ENCODE peak calls at places on chromosome 3, in nine cellular contexts. R is AG08396, C is NCI-H1092 treated with DMSO at 0.1 percent for 48 hours, S is WTC11, J is iPS-NIHi11, T is GM10248, L is pancreas, G is T-helper 17 cell, M is fibroblast of mammary gland. X is an unnamed sample.

GRCh38 chr3:8387591-8387990 is 114.0 kb upstream of the LMCD1 start:
- DNase-seq in T (no peak), M (peak; percentile 56), R (no peak), J (no peak), G (no peak), C (no peak), S (no peak), L (no peak), X (no peak)

GRCh38 chr3:129824926-129825541 is 68.5 kb downstream of the TMCC1 start:
- DNase-seq in J (peak; percentile 66), G (peak; percentile 18), M (peak; percentile 58), L (peak; percentile 18), R (peak; percentile 20), S (peak; percentile 57), C (peak; percentile 30), T (peak; percentile 49), X (peak; percentile 66)

GRCh38 chr3:10430805-10431204 is 74.6 kb downstream of the ATP2B2 start:
- DNase-seq in L (no peak), T (no peak), J (no peak), S (no peak), C (no peak), M (no peak), R (no peak), G (no peak), X (no peak)

GRCh38 chr3:160330690-160331089 is 68.3 kb downstream of the IFT80 start:
- DNase-seq in G (no peak), L (no peak), R (no peak), J (no peak), S (no peak), C (no peak), M (no peak), T (no peak), X (no peak)

GRCh38 chr3:129606522-129607390 is at the start of gene PLXND1:
- DNase-seq in M (peak; percentile 64), T (peak; percentile 79), C (peak; percentile 61), L (peak; percentile 37), J (peak; percentile 94), S (peak; percentile 63), R (peak; percentile 93), G (no peak), X (peak; percentile 64)

GRCh38 chr3:183309276-183309675 is 56.2 kb downstream of the B3GNT5 start:
- DNase-seq in J (no peak), C (no peak), T (no peak), R (no peak), S (no peak), L (no peak), M (peak; percentile 55), G (no peak), X (no peak)

GRCh38 chr3:122415104-122415744 is 638 bp downstream of the WDR5B start:
- DNase-seq in G (peak; percentile 34), L (peak; percentile 73), J (peak; percentile 77), R (peak; percentile 66), M (peak; percentile 40), S (peak; percentile 41), C (no peak), T (peak; percentile 69), X (peak; percentile 25)

GRCh38 chr3:52851348-52851747 is 16.5 kb upstream of the MUSTN1 start:
- DNase-seq in S (peak; percentile 64), T (peak; percentile 71), J (peak; percentile 82), G (no peak), R (peak; percentile 55), M (peak; percentile 49), C (peak; percentile 20), L (no peak), X (peak; percentile 51)

GRCh38 chr3:196007744-196008143 is 74.1 kb downstream of the TFRC start:
- DNase-seq in R (no peak), G (no peak), C (no peak), M (no peak), L (no peak), T (no peak), J (no peak), S (no peak), X (no peak)

GRCh38 chr3:3065876-3066275 is 44.3 kb downstream of the IL5RA start:
- DNase-seq in G (no peak), M (peak; percentile 30), S (no peak), J (no peak), R (no peak), C (no peak), L (no peak), T (no peak), X (peak; percentile 3)

GRCh38 chr3:39780352-39780751 is 29.1 kb upstream of the MYRIP start:
- DNase-seq in T (no peak), S (no peak), L (no peak), C (no peak), M (no peak), J (no peak), G (no peak), R (no peak), X (no peak)

GRCh38 chr3:100602506-100603444 is 6.6 kb upstream of the ADGRG7 start:
- DNase-seq in S (no peak), M (peak; percentile 15), T (peak; percentile 54), R (no peak), J (no peak), G (no peak), C (no peak), L (no peak), X (peak; percentile 26)

GRCh38 chr3:42229266-42229941 is 36.6 kb downstream of the CCK start:
- DNase-seq in R (no peak), C (no peak), G (no peak), S (no peak), L (no peak), M (no peak), T (no peak), J (no peak), X (no peak)

GRCh38 chr3:56928379-56929068 is 126.8 kb upstream of the ARHGEF3 start:
- DNase-seq in M (no peak), S (no peak), L (no peak), T (no peak), R (no peak), J (peak; percentile 42), C (no peak), G (no peak), X (peak; percentile 55)

GRCh38 chr3:13834258-13835035 is 45.4 kb downstream of the WNT7A start:
- DNase-seq in L (no peak), S (no peak), M (no peak), G (no peak), T (no peak), J (no peak), C (no peak), R (no peak), X (no peak)

GRCh38 chr3:53491276-53491675 is 3.1 kb upstream of the CACNA1D start:
- DNase-seq in C (no peak), S (no peak), M (no peak), R (no peak), T (no peak), L (no peak), G (no peak), J (no peak), X (no peak)

GRCh38 chr3:57064615-57065014 is 4.2 kb downstream of the SPATA12 start:
- DNase-seq in G (no peak), L (no peak), J (no peak), M (no peak), S (no peak), C (no peak), T (no peak), R (no peak), X (no peak)

GRCh38 chr3:23763040-23763477 is 42.7 kb upstream of the UBE2E1 start:
- DNase-seq in J (no peak), T (no peak), C (no peak), M (peak; percentile 40), R (no peak), S (no peak), G (no peak), L (no peak), X (peak; percentile 58)

GRCh38 chr3:140128217-140129137 is 193.5 kb downstream of the CLSTN2 start:
- DNase-seq in S (peak; percentile 80), G (no peak), T (peak; percentile 31), M (peak; percentile 19), R (peak; percentile 7), J (peak; percentile 64), L (peak; percentile 18), C (peak; percentile 42), X (peak; percentile 4)

GRCh38 chr3:24519368-24520100 is 24.9 kb upstream of the THRB start:
- DNase-seq in R (no peak), T (peak; percentile 37), M (no peak), G (no peak), C (no peak), S (peak; percentile 32), L (no peak), J (peak; percentile 77), X (no peak)

GRCh38 chr3:135000465-135000864 is 205.4 kb downstream of the EPHB1 start:
- DNase-seq in R (no peak), S (no peak), L (no peak), T (no peak), G (no peak), M (no peak), C (no peak), J (no peak), X (peak; percentile 6)

GRCh38 chr3:53030864-53031445 is 14.9 kb downstream of the SFMBT1 start:
- DNase-seq in R (no peak), C (no peak), G (peak; percentile 23), L (no peak), M (no peak), S (peak; percentile 29), J (peak; percentile 42), T (peak; percentile 45), X (no peak)

GRCh38 chr3:78988324-78988723 is 779.5 kb downstream of the ROBO1 start:
- DNase-seq in G (no peak), J (no peak), T (no peak), S (no peak), R (no peak), C (peak; percentile 33), M (peak; percentile 54), L (no peak), X (peak; percentile 52)

GRCh38 chr3:66416556-66417304 is 84.1 kb downstream of the LRIG1 start:
- DNase-seq in T (no peak), M (no peak), S (no peak), R (no peak), L (no peak), C (no peak), J (no peak), G (no peak), X (peak; percentile 64)

GRCh38 chr3:114856867-114857266 is 290.2 kb downstream of the ZBTB20 start:
- DNase-seq in T (no peak), M (no peak), C (peak; percentile 71), S (no peak), G (no peak), J (no peak), L (no peak), R (no peak), X (no peak)

GRCh38 chr3:150605998-150606641 is 3.0 kb downstream of the SELENOT start:
- DNase-seq in M (no peak), G (no peak), T (no peak), C (no peak), S (no peak), R (no peak), J (no peak), L (no peak), X (no peak)

GRCh38 chr3:63051920-63052319 is 176.7 kb upstream of the CADPS start:
- DNase-seq in T (no peak), L (peak; percentile 14), J (no peak), G (no peak), M (peak; percentile 94), R (peak; percentile 3), C (no peak), S (peak; percentile 17), X (peak; percentile 1)

GRCh38 chr3:78995087-78995486 is 772.7 kb downstream of the ROBO1 start:
- DNase-seq in S (no peak), T (no peak), M (no peak), J (no peak), C (no peak), G (no peak), L (no peak), R (no peak), X (no peak)

GRCh38 chr3:123803521-123803920 is 80.6 kb downstream of the MYLK start:
- DNase-seq in G (no peak), R (no peak), M (no peak), T (no peak), S (peak; percentile 44), L (no peak), J (peak; percentile 39), C (no peak), X (no peak)

GRCh38 chr3:49181351-49181750 is 10.0 kb downstream of the KLHDC8B start:
- DNase-seq in L (no peak), M (no peak), G (no peak), C (no peak), J (no peak), T (no peak), S (no peak), R (no peak), X (no peak)

GRCh38 chr3:48595075-48595525 is at the start of gene COL7A1:
- DNase-seq in L (no peak), M (no peak), S (peak; percentile 26), J (peak; percentile 83), R (peak; percentile 56), C (no peak), T (no peak), G (no peak), X (no peak)